ENCODE peak calls at places on chromosomes 11 and 22, in four cellular contexts. N is GM12878, I is A549, D is K562. T is an unnamed sample.
A peak's percentile ranks its signal among the peaks of the same experiment; 100 is the strongest.

GRCh38 chr22:47795477-47796127 is 1033.2 kb downstream of the TBC1D22A start:
- DNase-seq in N (no peak), I (no peak), D (no peak), T (no peak)

GRCh38 chr22:29470159-29470855 is 9.7 kb upstream of the NEFH start:
- DNase-seq in N (no peak), I (peak; percentile 66), D (peak; percentile 83), T (peak; percentile 24)

GRCh38 chr11:130478881-130479280 is 30.4 kb downstream of the ADAMTS15 start:
- DNase-seq in N (no peak), I (no peak), D (no peak), T (peak; percentile 34)

GRCh38 chr11:6747097-6747662 is 24.6 kb downstream of the OR2AG2 start:
- DNase-seq in N (no peak), I (no peak), D (no peak), T (no peak)

GRCh38 chr22:40183029-40183581 is 5.4 kb downstream of the TNRC6B start:
- DNase-seq in N (no peak), I (no peak), D (no peak), T (peak; percentile 87)

GRCh38 chr11:72088076-72088806 is 7.6 kb downstream of the LRRC51 start:
- DNase-seq in N (no peak), I (no peak), D (peak; percentile 38), T (no peak)

GRCh38 chr11:106642331-106642730 is 375.9 kb downstream of the GUCY1A2 start:
- DNase-seq in N (no peak), I (no peak), D (no peak), T (peak; percentile 91)

GRCh38 chr22:38741576-38741975 is 14.2 kb downstream of the SUN2 start:
- DNase-seq in N (no peak), I (no peak), D (no peak), T (no peak)

GRCh38 chr11:69157156-69157821 is 1.6 kb downstream of the SMIM38 start:
- DNase-seq in N (no peak), I (no peak), D (peak; percentile 50), T (peak; percentile 77)

GRCh38 chr11:120340529-120340928 is 4.3 kb downstream of the ARHGEF12 start:
- DNase-seq in N (no peak), I (no peak), D (no peak), T (peak; percentile 49)

GRCh38 chr11:99019676-99020075 is 1.1 kb upstream of the CNTN5 start:
- DNase-seq in N (no peak), I (no peak), D (no peak), T (no peak)

GRCh38 chr11:44785856-44786606 is 59.3 kb downstream of the TSPAN18 start:
- DNase-seq in N (no peak), I (peak; percentile 43), D (peak; percentile 31), T (no peak)

GRCh38 chr22:45503816-45504702 is 1.4 kb downstream of the FBLN1 start:
- DNase-seq in N (no peak), I (no peak), D (no peak), T (peak; percentile 72)

GRCh38 chr22:45499746-45500145 is 2.9 kb upstream of the FBLN1 start:
- DNase-seq in N (no peak), I (no peak), D (no peak), T (no peak)

GRCh38 chr22:45503071-45503815 is 560 bp downstream of the FBLN1 start:
- DNase-seq in N (no peak), I (no peak), D (no peak), T (no peak)

GRCh38 chr22:45504703-45505341 is 2.1 kb downstream of the FBLN1 start:
- DNase-seq in N (no peak), I (no peak), D (no peak), T (peak; percentile 37)

GRCh38 chr22:45502215-45503070 is at the start of gene FBLN1:
- DNase-seq in N (no peak), I (peak; percentile 50), D (peak; percentile 43), T (no peak)
- H3K4me3 ChIP-seq in N (no peak within 1 kb of the TSS), I (peak within 1 kb of the TSS; percentile 76), D (no peak within 1 kb of the TSS), T (peak within 1 kb of the TSS; percentile 80)

DNA sequence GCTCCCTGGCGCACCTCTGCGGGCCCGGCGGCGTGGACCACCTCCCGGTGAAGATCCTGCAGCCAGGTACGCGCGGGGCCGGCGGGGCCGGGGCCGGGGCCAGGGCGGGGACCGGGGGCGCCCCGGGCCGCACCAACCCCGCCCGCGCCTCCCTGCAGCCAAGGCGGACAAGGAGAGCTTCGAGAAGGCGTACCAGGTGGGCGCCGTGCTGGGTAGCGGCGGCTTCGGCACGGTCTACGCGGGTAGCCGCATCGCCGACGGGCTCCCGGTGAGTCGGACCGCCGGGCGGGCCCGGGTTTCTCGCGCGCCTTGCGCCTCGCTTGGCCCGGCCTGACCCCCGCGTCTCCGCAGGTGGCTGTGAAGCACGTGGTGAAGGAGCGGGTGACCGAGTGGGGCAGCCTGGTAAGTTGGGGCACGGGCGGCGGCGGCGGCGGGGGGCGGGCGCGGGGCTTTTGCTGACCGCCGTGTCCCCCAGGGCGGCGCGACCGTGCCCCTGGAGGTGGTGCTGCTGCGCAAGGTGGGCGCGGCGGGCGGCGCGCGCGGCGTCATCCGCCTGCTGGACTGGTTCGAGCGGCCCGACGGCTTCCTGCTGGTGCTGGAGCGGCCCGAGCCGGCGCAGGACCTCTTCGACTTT is 512 bp downstream of the PIM3 start:
- DNase-seq in N (no peak), I (no peak), D (peak; percentile 34), T (no peak)
- TF ChIP-seq ELK1 in N (no peak), I (no peak), D (no peak), T (no peak)

GRCh38 chr11:67022961-67023956 is at the start of gene SYT12:
- DNase-seq in N (no peak), I (peak; percentile 35), D (no peak), T (no peak)
- H3K4me3 ChIP-seq in N (no peak within 1 kb of the TSS), I (peak within 1 kb of the TSS; percentile 66), D (no peak within 1 kb of the TSS), T (peak within 1 kb of the TSS; percentile 31)

DNA sequence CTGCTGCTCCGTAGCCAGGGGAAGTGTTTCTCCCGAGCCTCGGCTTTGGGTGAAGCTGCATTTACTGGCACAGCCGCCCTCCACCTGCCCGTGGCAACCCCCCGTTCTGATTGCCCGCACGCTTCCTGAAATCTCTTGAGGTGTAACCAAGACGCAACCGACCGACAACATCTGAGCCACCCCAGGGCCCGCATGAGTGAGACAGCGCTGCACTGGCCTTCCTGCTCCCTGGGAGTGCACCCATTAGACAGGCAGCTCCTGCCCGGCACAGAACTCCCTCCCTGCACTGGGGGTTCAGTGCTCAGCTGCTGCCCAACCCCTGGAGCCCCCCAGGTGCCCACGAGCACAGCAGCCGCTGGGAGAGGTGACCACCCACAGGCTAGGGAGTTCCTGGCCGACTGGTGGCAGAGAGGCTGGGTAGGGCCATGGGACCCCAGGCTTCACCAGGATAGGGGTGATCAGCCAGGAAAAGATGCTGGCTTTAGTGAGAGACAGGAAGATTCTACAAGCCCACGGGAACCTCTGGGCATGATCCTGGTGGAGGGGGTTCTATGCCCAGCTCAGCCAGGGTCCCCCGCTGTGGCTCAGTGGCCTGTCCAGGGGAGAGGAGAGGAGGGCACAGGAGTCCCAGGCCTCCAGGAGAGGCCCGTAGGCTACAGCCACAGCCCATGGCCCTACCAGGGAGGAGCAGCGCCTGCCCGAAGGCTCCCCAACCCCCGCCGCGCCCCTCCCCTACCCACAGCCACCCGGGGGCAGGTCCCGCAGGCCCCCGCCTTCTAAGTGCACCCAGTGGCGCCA is 14.6 kb downstream of the PLXNB2 start:
- DNase-seq in N (no peak), I (no peak), D (no peak), T (no peak)
- TF ChIP-seq ELK1 in N (no peak), I (no peak), D (no peak), T (no peak)

DNA sequence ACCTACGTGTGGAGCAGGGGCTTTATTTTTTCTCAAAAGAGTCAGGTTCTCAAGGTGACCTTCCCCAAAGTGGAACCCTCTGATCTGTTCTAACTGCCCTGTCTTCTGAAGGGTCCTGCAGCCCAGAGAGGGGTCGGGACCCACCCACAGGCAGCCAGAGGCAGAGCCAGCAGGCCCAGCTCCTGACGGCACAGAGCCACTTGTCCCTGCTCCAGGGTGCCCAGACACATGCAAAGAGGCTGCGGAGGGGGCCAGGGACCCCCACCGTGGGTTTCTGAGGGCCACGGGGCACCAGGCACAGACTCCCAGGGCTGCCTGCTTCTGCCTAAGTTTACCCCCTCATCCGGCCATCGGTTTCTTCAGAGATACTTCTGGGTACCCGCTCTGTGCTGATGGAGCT is 37.1 kb downstream of the FLRT1 start:
- DNase-seq in N (no peak), I (no peak), D (no peak), T (no peak)
- H3K4me3 ChIP-seq in N (no peak overlapping the region), I (no peak overlapping the region), D (no peak overlapping the region), T (no peak overlapping the region)

T was measured in IMR-90.